ENCODE peak calls at places on chromosomes 1 and 21, in seven cellular contexts. Q, L, R, K, A, W and D are unnamed samples.

GRCh38 chr1:196381544-196381943 is 226.7 kb downstream of the KCNT2 start:
- DNase-seq in Q (no peak), L (no peak), R (no peak), K (no peak), A (no peak), W (no peak), D (no peak)

GRCh38 chr1:97740891-97741290 is 179.9 kb downstream of the DPYD start:
- DNase-seq in Q (no peak), L (no peak), R (no peak), K (no peak), A (no peak), W (no peak), D (no peak)

GRCh38 chr21:31213787-31214186 is 130.3 kb downstream of the TIAM1 start:
- DNase-seq in Q (no peak), L (no peak), R (no peak), K (no peak), A (no peak), W (no peak), D (no peak)

GRCh38 chr21:41755934-41756773 is 10.7 kb downstream of the RIPK4 start:
- DNase-seq in Q (no peak), L (no peak), R (no peak), K (no peak), A (no peak), W (no peak), D (no peak)

GRCh38 chr1:178055093-178055492 is 38.8 kb upstream of the RASAL2 start:
- DNase-seq in Q (no peak), L (no peak), R (peak; percentile 61), K (peak; percentile 48), A (no peak), W (no peak), D (peak; percentile 74)

GRCh38 chr1:190373705-190374336 is 103.8 kb downstream of the BRINP3 start:
- DNase-seq in Q (no peak), L (no peak), R (no peak), K (no peak), A (no peak), W (peak; percentile 6), D (no peak)

GRCh38 chr21:41418956-41419680 is 6.9 kb upstream of the MX1 start:
- DNase-seq in Q (no peak), L (no peak), R (no peak), K (no peak), A (no peak), W (no peak), D (no peak)

GRCh38 chr1:3546048-3546384 is 65.3 kb downstream of the MEGF6 start:
- DNase-seq in Q (no peak), L (no peak), R (no peak), K (no peak), A (no peak), W (no peak), D (no peak)

GRCh38 chr1:52157582-52157981 is 15.7 kb downstream of the ZFYVE9 start:
- DNase-seq in Q (no peak), L (no peak), R (no peak), K (no peak), A (no peak), W (peak; percentile 50), D (no peak)

GRCh38 chr1:161946071-161946987 is 77.3 kb downstream of the OLFML2B start:
- DNase-seq in Q (no peak), L (no peak), R (no peak), K (no peak), A (no peak), W (peak; percentile 83), D (no peak)
- H3K4me3 ChIP-seq in Q (no peak overlapping the region), L (no peak overlapping the region), R (no peak overlapping the region), K (no peak overlapping the region), A (no peak overlapping the region), W (no peak overlapping the region), D (no peak overlapping the region)

GRCh38 chr1:17633654-17634053 is 94.2 kb downstream of the ARHGEF10L start:
- DNase-seq in Q (no peak), L (no peak), R (no peak), K (no peak), A (no peak), W (peak; percentile 89), D (no peak)
- H3K4me3 ChIP-seq in Q (no peak overlapping the region), L (no peak overlapping the region), R (no peak overlapping the region), K (no peak overlapping the region), A (no peak overlapping the region), W (no peak overlapping the region), D (no peak overlapping the region)

DNA sequence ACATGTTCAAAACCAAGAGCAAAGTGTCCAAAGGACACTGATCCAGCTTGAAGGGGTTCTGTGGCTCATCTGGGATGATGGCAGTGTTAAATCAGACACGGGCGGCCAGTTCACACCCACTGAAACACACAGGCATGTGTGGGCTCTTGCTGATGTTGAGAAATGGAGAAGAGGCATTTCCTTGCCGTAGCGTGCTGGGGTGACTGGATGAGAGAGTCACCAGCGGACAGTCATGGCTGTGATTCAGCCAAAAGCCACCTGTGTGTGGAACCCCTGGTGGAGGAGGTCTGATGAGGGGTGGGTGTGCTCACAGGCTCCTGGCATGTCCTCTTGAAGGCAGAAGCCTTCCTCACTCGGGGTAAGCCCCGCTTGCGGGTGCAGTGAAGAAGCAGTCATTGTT is 7.2 kb downstream of the C1orf35 start:
- DNase-seq in Q (no peak), L (no peak), R (no peak), K (no peak), A (no peak), W (no peak), D (no peak)
- H3K4me3 ChIP-seq in Q (no peak overlapping the region), L (no peak overlapping the region), R (no peak overlapping the region), K (no peak overlapping the region), A (no peak overlapping the region), W (no peak overlapping the region), D (no peak overlapping the region)

GRCh38 chr1:158289722-158290570 is at the start of gene CD1C:
- DNase-seq in Q (no peak), L (no peak), R (no peak), K (no peak), A (no peak), W (no peak), D (no peak)

GRCh38 chr1:158283965-158284364 is 5.8 kb upstream of the CD1C start:
- DNase-seq in Q (no peak), L (no peak), R (no peak), K (no peak), A (no peak), W (no peak), D (no peak)

GRCh38 chr1:158286966-158287365 is 2.8 kb upstream of the CD1C start:
- DNase-seq in Q (no peak), L (no peak), R (no peak), K (no peak), A (no peak), W (no peak), D (no peak)

GRCh38 chr1:158286487-158286886 is 3.2 kb upstream of the CD1C start:
- DNase-seq in Q (no peak), L (no peak), R (no peak), K (no peak), A (no peak), W (no peak), D (no peak)

DNA sequence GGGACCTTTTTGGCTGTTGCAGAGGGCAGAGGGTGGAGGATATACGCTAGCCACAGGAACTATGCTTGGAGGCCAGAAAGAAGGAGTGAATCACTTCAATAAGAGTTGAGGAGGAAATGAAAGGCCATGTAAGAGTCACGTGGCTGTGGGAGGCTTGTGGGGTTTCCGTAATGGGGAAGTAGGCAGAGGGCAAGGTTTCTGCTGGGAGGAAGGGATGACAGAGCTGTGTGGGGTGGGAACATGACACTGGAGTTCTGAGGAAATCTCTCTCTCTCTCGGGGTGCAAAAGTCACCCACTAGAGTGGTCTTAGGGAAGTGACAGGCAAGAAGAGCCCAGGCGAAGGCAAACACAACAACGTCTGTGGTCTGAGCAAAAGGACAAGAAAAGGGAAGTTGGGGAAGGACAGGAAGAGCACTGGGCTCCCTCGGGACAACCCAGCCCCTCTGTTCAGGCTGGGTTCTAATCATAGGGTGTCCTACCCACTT is 3.9 kb upstream of the CD1C start:
- DNase-seq in Q (peak; percentile 32), L (no peak), R (no peak), K (peak; percentile 50), A (no peak), W (no peak), D (no peak)
- H3K4me3 ChIP-seq in Q (no peak overlapping the region), L (no peak overlapping the region), R (no peak overlapping the region), K (no peak overlapping the region), A (no peak overlapping the region), W (no peak overlapping the region), D (no peak overlapping the region)

GRCh38 chr21:15207231-15207630 is 142.4 kb upstream of the NRIP1 start:
- DNase-seq in Q (no peak), L (no peak), R (no peak), K (no peak), A (no peak), W (no peak), D (no peak)

GRCh38 chr21:15203740-15204139 is 138.9 kb upstream of the NRIP1 start:
- DNase-seq in Q (no peak), L (no peak), R (no peak), K (no peak), A (no peak), W (no peak), D (no peak)

GRCh38 chr21:15206514-15206913 is 141.7 kb upstream of the NRIP1 start:
- DNase-seq in Q (no peak), L (no peak), R (no peak), K (no peak), A (no peak), W (no peak), D (no peak)

GRCh38 chr21:15204140-15204774 is 139.5 kb upstream of the NRIP1 start:
- DNase-seq in Q (no peak), L (no peak), R (no peak), K (no peak), A (no peak), W (no peak), D (no peak)

GRCh38 chr21:15204887-15205286 is 140.1 kb upstream of the NRIP1 start:
- DNase-seq in Q (no peak), L (no peak), R (no peak), K (peak; percentile 20), A (no peak), W (no peak), D (no peak)
- H3K4me3 ChIP-seq in Q (no peak overlapping the region), L (no peak overlapping the region), R (no peak overlapping the region), K (no peak overlapping the region), A (no peak overlapping the region), W (no peak overlapping the region), D (no peak overlapping the region)

GRCh38 chr1:202014915-202015676 is 4.7 kb downstream of the ELF3 start:
- DNase-seq in Q (peak; percentile 55), L (no peak), R (no peak), K (no peak), A (no peak), W (no peak), D (peak; percentile 64)
- H3K4me3 ChIP-seq in Q (peak overlapping the region; percentile 57), L (no peak overlapping the region), R (no peak overlapping the region), K (no peak overlapping the region), A (no peak overlapping the region), W (no peak overlapping the region), D (no peak overlapping the region)